ENCODE peak calls at places on chromosomes 4 and X, in four cellular contexts. R is left lung; L is CD8-positive, alpha-beta T cell; H is heart left ventricle. S is an unnamed sample.

GRCh38 chr4:14218641-14219040 is 591.1 kb upstream of the BOD1L1 start:
- DNase-seq in R (no peak), L (no peak), H (no peak), S (peak)

GRCh38 chr4:134668237-134668636 is 466.6 kb upstream of the PABPC4L start:
- DNase-seq in L (no peak), R (no peak), H (no peak), S (no peak)

GRCh38 chr4:1759818-1760223 is 33.3 kb upstream of the FGFR3 start:
- DNase-seq in R (no peak), H (no peak), L (no peak), S (no peak)

GRCh38 chr4:16464651-16465050 is 238.4 kb upstream of the TAPT1 start:
- DNase-seq in H (no peak), L (no peak), R (no peak), S (no peak)

GRCh38 chrX:23673108-23673507 is 5.8 kb downstream of the PRDX4 start:
- DNase-seq in H (no peak), R (no peak), L (no peak), S (no peak)

GRCh38 chr4:47933798-47934197 is 19.4 kb upstream of the NFXL1 start:
- DNase-seq in R (no peak), H (no peak), L (no peak), S (no peak)

GRCh38 chrX:83508006-83508405 is at the start of gene POU3F4:
- DNase-seq in L (no peak), H (no peak), R (no peak), S (peak)

GRCh38 chr4:40243390-40243948 is 46.6 kb downstream of the RHOH start:
- DNase-seq in H (no peak), L (peak), R (no peak), S (no peak)

GRCh38 chr4:165493359-165493758 is 114.6 kb downstream of the CPE start:
- DNase-seq in R (peak), H (peak), L (peak), S (peak)

GRCh38 chr4:62797221-62797620 is 1597.1 kb downstream of the ADGRL3 start:
- DNase-seq in R (no peak), L (no peak), H (no peak), S (no peak)

GRCh38 chr4:37780444-37781133 is 45.9 kb upstream of the PGM2 start:
- DNase-seq in L (peak), H (no peak), R (no peak), S (no peak)

GRCh38 chr4:86685401-86685800 is 91.3 kb downstream of the PTPN13 start:
- DNase-seq in L (no peak), H (no peak), R (no peak), S (no peak)

GRCh38 chr4:3342182-3342854 is 49.5 kb downstream of the RGS12 start:
- DNase-seq in H (no peak), L (peak), R (no peak), S (no peak)

GRCh38 chr4:11495291-11495690 is 66.6 kb upstream of the HS3ST1 start:
- DNase-seq in L (no peak), R (no peak), H (no peak), S (no peak)

GRCh38 chr4:162201673-162202072 is 37.9 kb upstream of the FSTL5 start:
- DNase-seq in H (no peak), R (no peak), L (no peak), S (no peak)

GRCh38 chrX:39398215-39398972 is 597.1 kb downstream of the MID1IP1 start:
- DNase-seq in H (no peak), L (no peak), R (no peak), S (no peak)

GRCh38 chr4:77734928-77735327 is 84.2 kb downstream of the CNOT6L start:
- DNase-seq in R (no peak), H (no peak), L (no peak), S (no peak)

GRCh38 chr4:80336582-80336981 is 1.1 kb downstream of the CFAP299 start:
- DNase-seq in H (no peak), R (peak), L (no peak), S (no peak)

GRCh38 chr4:106201373-106201772 is 114.6 kb downstream of the TBCK start:
- DNase-seq in H (no peak), L (no peak), R (no peak), S (no peak)

GRCh38 chr4:2390146-2390545 is 28.3 kb downstream of the ZFYVE28 start:
- DNase-seq in H (no peak), L (no peak), R (no peak), S (no peak)

GRCh38 chr4:184836613-184837012 is 10.8 kb upstream of the ACSL1 start:
- DNase-seq in R (no peak), H (no peak), L (no peak), S (no peak)

GRCh38 chr4:148780426-148781005 is 338.3 kb upstream of the NR3C2 start:
- DNase-seq in R (no peak), L (no peak), H (no peak), S (no peak)

GRCh38 chrX:13087322-13088154 is 43.1 kb upstream of the FAM9C start:
- DNase-seq in H (no peak), R (no peak), L (peak), S (no peak)

GRCh38 chr4:55637272-55637820 is 1.2 kb upstream of the NMU start:
- DNase-seq in L (no peak), H (no peak), R (no peak), S (no peak)

DNA sequence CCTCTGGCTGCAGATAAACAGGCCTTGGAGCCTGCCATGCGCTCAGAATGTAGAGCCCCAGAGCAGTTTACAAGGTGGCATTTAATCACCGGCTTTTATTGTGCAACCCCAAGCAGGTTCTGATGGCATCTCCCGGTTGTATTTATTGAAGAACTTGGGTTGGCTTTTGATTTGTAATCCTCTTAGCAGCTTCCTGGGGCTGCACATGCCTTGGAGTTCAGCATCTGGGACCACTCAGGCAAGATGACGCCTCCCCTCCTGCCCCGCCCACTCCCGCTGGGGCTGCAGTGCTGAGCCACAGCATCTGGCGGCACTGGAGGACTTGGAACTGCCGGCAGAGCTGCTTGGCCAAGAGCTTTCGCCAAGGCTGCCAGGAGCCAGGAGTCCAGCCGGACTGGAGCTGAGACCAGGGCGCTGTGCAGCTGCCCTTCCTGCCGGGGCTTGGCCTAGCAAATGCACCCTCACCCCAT is 5.3 kb downstream of the HTRA3 start:
- DNase-seq in L (no peak), H (peak), R (peak), S (peak)
- TF ChIP-seq CTCF in L (no peak), H (no peak), R (no peak), S (peak)

GRCh38 chr4:8158710-8159521 is at the start of gene ABLIM2:
- DNase-seq in H (peak), R (peak), L (peak), S (peak)

GRCh38 chr4:8155660-8156421 is 2.8 kb downstream of the ABLIM2 start:
- DNase-seq in R (no peak), L (no peak), H (no peak), S (no peak)

GRCh38 chr4:8156617-8157016 is 2.0 kb downstream of the ABLIM2 start:
- DNase-seq in R (no peak), H (no peak), L (no peak), S (no peak)

GRCh38 chr4:8157944-8158709 is 486 bp downstream of the ABLIM2 start:
- DNase-seq in R (no peak), H (no peak), L (no peak), S (no peak)

DNA sequence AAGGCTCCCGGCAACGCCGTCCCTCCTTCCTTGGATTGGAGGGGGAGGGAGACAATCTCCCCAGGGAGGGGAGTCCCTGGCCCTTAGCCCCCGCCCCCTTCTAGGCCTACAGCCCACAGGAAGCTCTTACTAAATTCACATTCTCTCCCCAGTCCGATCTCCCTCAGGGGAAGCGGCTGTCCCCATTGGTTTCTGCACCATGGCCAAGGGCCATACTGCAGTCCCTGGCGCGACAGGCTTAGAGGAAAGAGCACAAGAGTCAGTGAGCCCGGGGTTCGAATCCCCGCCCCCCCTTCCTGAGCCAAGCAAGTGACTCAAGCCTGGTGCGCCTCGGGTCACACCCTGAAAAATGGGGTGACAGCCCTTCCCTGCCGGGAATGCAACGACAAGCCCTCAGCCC is 1.1 kb downstream of the ABLIM2 start:
- DNase-seq in R (no peak), L (no peak), H (peak), S (no peak)
- H3K4me3 ChIP-seq in R (peak), L (peak), H (peak), S (peak)

GRCh38 chrX:106404512-106404911 is 207.3 kb upstream of the RADX start:
- DNase-seq in R (no peak), L (no peak), H (no peak), S (no peak)
- TF ChIP-seq CTCF in R (no peak), L (no peak), H (no peak), S (no peak)

GRCh38 chrX:41023098-41023497 is 62.1 kb upstream of the USP9X start:
- DNase-seq in R (no peak), L (no peak), H (no peak), S (no peak)

GRCh38 chrX:41024755-41025154 is 60.5 kb upstream of the USP9X start:
- DNase-seq in L (no peak), H (no peak), R (no peak), S (no peak)

GRCh38 chrX:41026326-41027136 is 58.7 kb upstream of the USP9X start:
- DNase-seq in H (no peak), L (no peak), R (no peak), S (no peak)

GRCh38 chrX:41027388-41027787 is 57.9 kb upstream of the USP9X start:
- DNase-seq in H (no peak), L (no peak), R (no peak), S (no peak)

DNA sequence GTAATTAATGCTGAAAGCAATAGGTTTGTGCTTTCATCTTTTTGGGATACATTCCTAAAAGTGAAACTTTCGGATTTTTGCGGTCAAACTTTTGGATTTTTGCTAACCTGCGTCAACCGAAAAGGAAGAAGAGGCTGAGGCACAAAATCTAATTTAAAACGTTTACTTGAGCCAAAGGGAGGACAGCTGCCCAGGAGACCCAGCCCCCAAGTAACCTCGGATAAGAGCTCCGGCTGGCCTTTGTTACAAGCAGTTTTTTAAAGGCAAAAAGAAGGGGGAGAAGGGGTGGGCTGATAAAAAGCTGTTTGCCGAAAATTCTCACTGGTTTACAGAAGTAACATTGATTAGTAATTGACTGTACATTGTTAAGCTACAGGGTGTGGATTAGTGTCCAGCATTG is 59.3 kb upstream of the USP9X start:
- DNase-seq in L (no peak), R (no peak), H (no peak), S (no peak)
- H3K4me3 ChIP-seq in L (no peak), R (no peak), H (no peak), S (no peak)

GRCh38 chrX:72128183-72128834 is 3.4 kb downstream of the RTL5 start:
- DNase-seq in L (no peak), R (no peak), H (no peak), S (no peak)

GRCh38 chrX:72127332-72127731 is 4.4 kb downstream of the RTL5 start:
- DNase-seq in L (no peak), H (no peak), R (no peak), S (no peak)

GRCh38 chrX:72130156-72130761 is 1.5 kb downstream of the RTL5 start:
- DNase-seq in R (no peak), L (no peak), H (no peak), S (no peak)

GRCh38 chrX:72129661-72130060 is 2.1 kb downstream of the RTL5 start:
- DNase-seq in L (no peak), R (no peak), H (no peak), S (no peak)

DNA sequence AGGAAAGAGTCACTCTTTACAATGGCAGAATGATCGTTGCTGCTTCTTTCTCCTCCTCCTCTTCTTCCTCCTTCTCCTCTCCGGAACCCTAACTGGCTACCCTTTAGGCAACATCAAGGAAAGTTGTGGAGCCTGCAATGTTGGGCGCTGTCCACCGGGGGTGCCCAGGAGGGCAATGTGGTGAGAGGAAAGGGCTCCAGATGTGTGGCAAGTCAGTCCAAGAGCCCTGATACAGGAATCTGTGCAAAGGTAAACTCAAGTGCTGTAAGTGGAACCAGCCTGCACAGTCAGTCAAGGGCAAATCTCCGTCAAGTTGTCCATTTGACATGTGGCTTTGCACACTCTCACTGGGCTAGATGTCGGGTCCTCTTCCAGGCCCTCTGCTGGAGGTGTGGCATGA is 2.8 kb downstream of the RTL5 start:
- DNase-seq in H (no peak), R (no peak), L (no peak), S (no peak)
- TF ChIP-seq CTCF in H (peak), R (peak), L (peak), S (peak)

GRCh38 chrX:107448625-107449468 is 605 bp upstream of the FRMPD3 start:
- DNase-seq in L (no peak), H (no peak), R (no peak), S (no peak)
- H3K4me3 ChIP-seq in L (no peak), H (peak), R (peak), S (peak)